ENCODE peak calls at places on chromosomes 6 and 20, in ten cellular contexts. L is mammary epithelial cell, F is transverse colon, U is ascending aorta, B is pancreas, Z is K562, Y is stomach, T is Peyer's patch, H is tibial artery, G is neural progenitor cell. W is an unnamed sample.

GRCh38 chr6:131061771-131062160 is 1.3 kb downstream of the EPB41L2 start:
- DNase-seq in Y (no peak), T (no peak), L (no peak), U (no peak), H (no peak), G (no peak), B (no peak), F (no peak), Z (no peak), W (no peak)

GRCh38 chr20:51284871-51285270 is 257.6 kb downstream of the NFATC2 start:
- DNase-seq in T (no peak), U (no peak), G (peak; percentile 47), F (no peak), B (no peak), Y (no peak), Z (no peak), L (no peak), H (no peak), W (no peak)

GRCh38 chr20:6940052-6940451 is 172.6 kb downstream of the BMP2 start:
- DNase-seq in T (no peak), Y (no peak), B (no peak), F (no peak), G (peak; percentile 80), L (peak; percentile 1), U (no peak), H (no peak), Z (no peak), W (peak; percentile 19)

GRCh38 chr6:37127961-37128862 is 41.7 kb upstream of the PIM1 start:
- DNase-seq in L (peak; percentile 18), B (no peak), U (no peak), T (no peak), Z (peak; percentile 78), H (no peak), F (peak; percentile 42), G (no peak), Y (peak; percentile 56), W (no peak)

GRCh38 chr6:147204060-147204785 is at the start of gene STXBP5:
- DNase-seq in Z (peak; percentile 60), B (peak; percentile 76), H (peak; percentile 40), F (peak; percentile 63), L (peak; percentile 57), Y (peak; percentile 66), G (peak; percentile 69), U (peak; percentile 66), T (peak; percentile 58), W (peak; percentile 37)

GRCh38 chr6:37897321-37897720 is 77.8 kb downstream of the ZFAND3 start:
- DNase-seq in F (no peak), L (peak; percentile 58), T (no peak), Y (no peak), H (no peak), Z (no peak), G (no peak), B (no peak), U (no peak), W (no peak)

GRCh38 chr20:55160996-55161395 is 685.6 kb downstream of the DOK5 start:
- DNase-seq in H (no peak), B (no peak), F (no peak), L (peak; percentile 84), G (no peak), U (no peak), T (no peak), Y (no peak), Z (no peak), W (no peak)

GRCh38 chr6:146281963-146282362 is 253.1 kb downstream of the GRM1 start:
- DNase-seq in U (no peak), F (no peak), G (no peak), B (no peak), Y (no peak), L (no peak), Z (no peak), T (no peak), H (no peak), W (no peak)

GRCh38 chr6:117169060-117169635 is 96.2 kb upstream of the VGLL2 start:
- DNase-seq in H (no peak), Z (no peak), G (no peak), B (no peak), T (no peak), L (no peak), Y (no peak), U (no peak), F (no peak), W (no peak)

GRCh38 chr6:98014791-98015201 is 731.8 kb upstream of the MMS22L start:
- DNase-seq in T (no peak), G (no peak), L (no peak), Z (no peak), B (no peak), H (no peak), F (no peak), Y (no peak), U (no peak), W (no peak)

GRCh38 chr6:75268121-75268987 is 16.2 kb downstream of the TMEM30A start:
- DNase-seq in Z (no peak), F (no peak), L (peak; percentile 89), Y (no peak), T (no peak), B (no peak), G (no peak), U (no peak), H (no peak), W (no peak)

GRCh38 chr6:111870054-111870750 is 3.0 kb downstream of the FYN start:
- DNase-seq in H (no peak), L (no peak), Z (peak; percentile 42), B (no peak), F (no peak), G (no peak), T (no peak), Y (no peak), U (no peak), W (no peak)

GRCh38 chr6:1840491-1841121 is 230.9 kb downstream of the FOXC1 start:
- DNase-seq in Z (no peak), U (peak; percentile 81), B (no peak), H (peak; percentile 59), F (no peak), L (no peak), T (no peak), Y (no peak), G (no peak), W (no peak)

GRCh38 chr6:135540207-135540877 is 42.8 kb upstream of the AHI1 start:
- DNase-seq in F (no peak), B (no peak), L (no peak), G (no peak), Z (no peak), T (no peak), Y (no peak), H (no peak), U (no peak), W (no peak)

GRCh38 chr6:35094183-35094582 is 47.0 kb downstream of the TCP11 start:
- DNase-seq in T (no peak), G (no peak), F (no peak), Y (no peak), H (no peak), Z (no peak), L (no peak), U (no peak), B (no peak), W (no peak)

GRCh38 chr20:17315491-17316231 is 88.8 kb downstream of the PCSK2 start:
- DNase-seq in L (no peak), Y (no peak), H (no peak), F (no peak), U (no peak), Z (no peak), B (peak; percentile 57), T (no peak), G (no peak), W (no peak)

GRCh38 chr20:40578961-40579360 is 110.1 kb downstream of the MAFB start:
- DNase-seq in H (no peak), B (no peak), F (no peak), Y (no peak), G (no peak), L (no peak), U (no peak), T (no peak), Z (no peak), W (no peak)

GRCh38 chr20:17358854-17359253 is 132.0 kb downstream of the PCSK2 start:
- DNase-seq in B (no peak), Z (no peak), G (no peak), L (no peak), U (no peak), T (no peak), Y (no peak), F (no peak), H (no peak), W (no peak)

GRCh38 chr20:46704714-46705377 is 4.6 kb upstream of the SLC2A10 start:
- DNase-seq in L (no peak), Z (no peak), H (no peak), T (no peak), B (no peak), U (no peak), G (no peak), F (no peak), Y (no peak), W (no peak)
- H3K4me3 ChIP-seq in L (no peak overlapping the region), Z (no peak overlapping the region), H (no peak overlapping the region), T (no peak overlapping the region), B (no peak overlapping the region), U (no peak overlapping the region), G (no peak overlapping the region), F (no peak overlapping the region), Y (no peak overlapping the region), W (no peak overlapping the region)

GRCh38 chr6:90691823-90692222 is 105.0 kb upstream of the MAP3K7 start:
- DNase-seq in G (no peak), Z (no peak), U (no peak), F (no peak), T (no peak), B (no peak), H (no peak), Y (no peak), L (peak; percentile 6), W (no peak)
- TF ChIP-seq CTCF in G (peak; percentile 42), Z (peak; percentile 22), U (no peak), F (no peak), T (no peak), B (no peak), H (no peak), Y (no peak), L (peak; percentile 49), W (peak; percentile 30)

DNA sequence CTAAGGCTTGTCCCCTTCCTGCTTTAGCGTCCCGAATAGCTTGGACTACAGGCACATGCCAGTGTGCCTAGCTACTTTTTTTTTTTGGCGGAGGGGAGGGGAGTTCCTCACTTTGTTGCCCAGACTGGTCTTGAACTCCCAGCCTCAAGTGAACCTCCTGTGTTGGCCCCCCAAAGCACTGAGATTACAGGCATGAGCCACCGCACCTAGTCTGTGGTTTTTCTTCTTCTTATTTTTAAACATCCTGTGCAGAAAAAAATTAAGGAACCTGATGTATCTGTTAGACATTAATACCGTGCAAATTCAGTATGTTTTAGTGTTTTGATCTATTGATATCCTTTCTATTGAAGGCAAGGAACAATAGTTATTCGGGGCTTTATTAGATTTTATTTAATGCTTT is 25.7 kb downstream of the HIVEP1 start:
- DNase-seq in G (no peak), B (no peak), U (no peak), H (no peak), Y (no peak), L (no peak), F (no peak), T (no peak), Z (no peak), W (no peak)
- H3K27ac ChIP-seq in G (no peak overlapping the region), B (no peak overlapping the region), U (no peak overlapping the region), H (no peak overlapping the region), Y (no peak overlapping the region), L (peak overlapping the region; percentile 29), F (no peak overlapping the region), T (no peak overlapping the region), Z (no peak overlapping the region), W (no peak overlapping the region)

DNA sequence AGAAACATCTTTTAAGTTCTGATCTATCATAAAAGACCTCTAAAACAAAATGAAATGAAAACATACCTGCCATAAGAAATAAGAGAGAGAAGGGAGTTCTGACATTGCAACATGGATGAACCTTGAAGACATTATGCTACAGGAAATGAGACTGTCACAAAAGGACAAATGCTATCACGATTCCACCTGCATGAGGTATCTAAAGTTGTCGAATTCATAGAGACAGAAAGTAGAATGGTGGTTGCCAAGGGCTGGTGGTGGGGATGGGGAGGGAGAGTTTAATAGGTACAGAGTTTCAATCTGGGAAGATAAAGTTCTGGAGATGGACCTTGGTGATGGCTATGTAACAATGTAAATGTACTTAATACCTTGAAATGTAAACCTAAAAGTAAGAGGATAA is 3.3 kb downstream of the EZR start:
- DNase-seq in G (no peak), T (peak; percentile 13), B (no peak), Y (no peak), U (peak; percentile 19), F (no peak), H (no peak), L (no peak), Z (no peak), W (no peak)
- H3K4me3 ChIP-seq in G (peak overlapping the region; percentile 70), T (peak overlapping the region; percentile 96), B (no peak overlapping the region), Y (peak overlapping the region; percentile 82), U (no peak overlapping the region), F (peak overlapping the region; percentile 99), H (no peak overlapping the region), L (peak overlapping the region; percentile 87), Z (no peak overlapping the region), W (no peak overlapping the region)

W was measured in WERI-Rb-1.